ENCODE peak calls at places on chromosomes 16 and 17, in seven cellular contexts. I, X, H, V, O, D and U are unnamed samples.

GRCh38 chr17:45814622-45815606 is 29.8 kb upstream of the SPPL2C start:
- DNase-seq in I (no peak), X (no peak), H (no peak), V (no peak), O (no peak), D (no peak), U (no peak)

GRCh38 chr17:61687769-61688168 is 96.8 kb upstream of the NACA2 start:
- DNase-seq in I (no peak), X (no peak), H (no peak), V (no peak), O (no peak), D (no peak), U (no peak)

GRCh38 chr16:1066584-1067172 is 5.9 kb upstream of the SSTR5 start:
- DNase-seq in I (no peak), X (no peak), H (no peak), V (no peak), O (no peak), D (no peak), U (peak)

GRCh38 chr16:12225282-12225681 is 248.7 kb downstream of the SNX29 start:
- DNase-seq in I (no peak), X (no peak), H (no peak), V (no peak), O (no peak), D (no peak), U (no peak)

GRCh38 chr17:32287804-32288511 is 22.3 kb downstream of the RHBDL3 start:
- DNase-seq in I (no peak), X (no peak), H (no peak), V (no peak), O (no peak), D (no peak), U (no peak)

GRCh38 chr17:7175363-7175733 is 3.8 kb downstream of the ASGR1 start:
- DNase-seq in I (no peak), X (no peak), H (no peak), V (no peak), O (no peak), D (no peak), U (no peak)

GRCh38 chr16:89137666-89138512 is 33.7 kb upstream of the CDH15 start:
- DNase-seq in I (no peak), X (no peak), H (no peak), V (no peak), O (no peak), D (no peak), U (no peak)

GRCh38 chr17:35373984-35374765 is 754 bp upstream of the SLFN11 start:
- DNase-seq in I (peak), X (peak), H (peak), V (peak), O (no peak), D (peak), U (peak)

GRCh38 chr17:38628441-38628840 is 22.7 kb upstream of the SRCIN1 start:
- DNase-seq in I (no peak), X (no peak), H (no peak), V (no peak), O (no peak), D (no peak), U (no peak)

GRCh38 chr16:69513180-69513966 is 52.4 kb upstream of the NFAT5 start:
- DNase-seq in I (no peak), X (no peak), H (no peak), V (no peak), O (no peak), D (no peak), U (no peak)

GRCh38 chr16:19384656-19385055 is 33.0 kb upstream of the TMC5 start:
- DNase-seq in I (no peak), X (no peak), H (no peak), V (no peak), O (no peak), D (no peak), U (peak)

GRCh38 chr17:17401271-17401781 is 75.5 kb upstream of the MED9 start:
- DNase-seq in I (no peak), X (no peak), H (no peak), V (no peak), O (no peak), D (no peak), U (no peak)

GRCh38 chr17:951388-952132 is 28.0 kb downstream of the NXN start:
- DNase-seq in I (no peak), X (no peak), H (no peak), V (no peak), O (no peak), D (no peak), U (no peak)

GRCh38 chr16:49695782-49696413 is 160.0 kb downstream of the ZNF423 start:
- DNase-seq in I (no peak), X (no peak), H (no peak), V (no peak), O (no peak), D (no peak), U (no peak)

GRCh38 chr17:31373150-31374082 is 18.1 kb upstream of the RAB11FIP4 start:
- DNase-seq in I (peak), X (no peak), H (no peak), V (peak), O (no peak), D (no peak), U (peak)

GRCh38 chr17:1186214-1186820 is 6.5 kb upstream of the ABR start:
- DNase-seq in I (no peak), X (no peak), H (no peak), V (no peak), O (no peak), D (no peak), U (no peak)

GRCh38 chr16:49638696-49639629 is 216.9 kb downstream of the ZNF423 start:
- DNase-seq in I (no peak), X (no peak), H (no peak), V (no peak), O (no peak), D (no peak), U (no peak)

GRCh38 chr17:76166168-76166567 is 25.1 kb upstream of the FOXJ1 start:
- DNase-seq in I (no peak), X (no peak), H (no peak), V (no peak), O (no peak), D (no peak), U (no peak)

GRCh38 chr17:14940946-14941280 is 324.2 kb downstream of the PMP22 start:
- DNase-seq in I (no peak), X (no peak), H (no peak), V (no peak), O (no peak), D (no peak), U (no peak)

GRCh38 chr17:78709119-78709681 is 72.9 kb downstream of the CYTH1 start:
- DNase-seq in I (peak), X (no peak), H (no peak), V (no peak), O (no peak), D (no peak), U (peak)

GRCh38 chr17:79220715-79221291 is 146.2 kb downstream of the ENGASE start:
- DNase-seq in I (no peak), X (no peak), H (no peak), V (no peak), O (no peak), D (no peak), U (no peak)

GRCh38 chr17:81101614-81102306 is 63.5 kb upstream of the PVALEF start:
- DNase-seq in I (peak), X (peak), H (peak), V (peak), O (peak), D (peak), U (no peak)

GRCh38 chr17:6323626-6324356 is 111.1 kb downstream of the AIPL1 start:
- DNase-seq in I (no peak), X (no peak), H (no peak), V (no peak), O (no peak), D (no peak), U (no peak)

GRCh38 chr17:17681187-17681743 is at the start of gene RAI1:
- DNase-seq in I (peak), X (peak), H (peak), V (no peak), O (peak), D (peak), U (peak)

GRCh38 chr16:13110124-13110796 is 208.9 kb downstream of the SHISA9 start:
- DNase-seq in I (no peak), X (no peak), H (no peak), V (no peak), O (no peak), D (no peak), U (no peak)

GRCh38 chr16:15491430-15491829 is 57.0 kb downstream of the BMERB1 start:
- DNase-seq in I (no peak), X (no peak), H (no peak), V (no peak), O (no peak), D (no peak), U (no peak)

GRCh38 chr17:67506966-67507365 is 129.9 kb downstream of the PITPNC1 start:
- DNase-seq in I (no peak), X (no peak), H (no peak), V (no peak), O (no peak), D (no peak), U (no peak)

GRCh38 chr17:63699638-63700527 is at the start of gene LIMD2:
- DNase-seq in I (peak), X (peak), H (peak), V (no peak), O (peak), D (no peak), U (peak)

GRCh38 chr17:68197091-68197996 is 50.5 kb upstream of the AMZ2 start:
- DNase-seq in I (peak), X (no peak), H (no peak), V (no peak), O (no peak), D (no peak), U (no peak)

GRCh38 chr17:49952912-49953497 is 16.0 kb upstream of the DLX4 start:
- DNase-seq in I (no peak), X (no peak), H (no peak), V (no peak), O (no peak), D (no peak), U (no peak)